ENCODE peak calls at places on chromosomes 13 and 19, in six cellular contexts. One of them, this sample, is unnamed.

GRCh38 chr19:19062454-19063182 is 1.2 kb upstream of the SLC25A42 start:
- DNase-seq in GM10248: no peak
- DNase-seq in thoracic aorta: no peak
- DNase-seq in left lung: peak
- DNase-seq in transverse colon: no peak
- DNase-seq in bronchial epithelial cell: peak
- DNase-seq in this sample: no peak

GRCh38 chr19:2888739-2889224 is 11.9 kb upstream of the ZNF57 start:
- DNase-seq in GM10248: peak
- DNase-seq in left lung: peak
- DNase-seq in transverse colon: peak
- DNase-seq in bronchial epithelial cell: no peak
- DNase-seq in thoracic aorta: no peak
- DNase-seq in this sample: no peak

GRCh38 chr13:100275746-100276145 is 186.9 kb downstream of the PCCA start:
- DNase-seq in thoracic aorta: no peak
- DNase-seq in transverse colon: no peak
- DNase-seq in left lung: no peak
- DNase-seq in bronchial epithelial cell: peak
- DNase-seq in GM10248: no peak
- DNase-seq in this sample: no peak

GRCh38 chr19:10998045-10998533 is 37.3 kb downstream of the SMARCA4 start:
- DNase-seq in bronchial epithelial cell: no peak
- DNase-seq in thoracic aorta: no peak
- DNase-seq in transverse colon: peak
- DNase-seq in GM10248: no peak
- DNase-seq in left lung: no peak
- DNase-seq in this sample: no peak

GRCh38 chr13:39945226-39945625 is 289.8 kb downstream of the COG6 start:
- DNase-seq in left lung: no peak
- DNase-seq in bronchial epithelial cell: peak
- DNase-seq in GM10248: no peak
- DNase-seq in transverse colon: no peak
- DNase-seq in thoracic aorta: no peak
- DNase-seq in this sample: no peak

GRCh38 chr19:1748115-1748702 is 5.1 kb upstream of the ONECUT3 start:
- DNase-seq in transverse colon: peak
- DNase-seq in bronchial epithelial cell: no peak
- DNase-seq in GM10248: peak
- DNase-seq in left lung: no peak
- DNase-seq in thoracic aorta: no peak
- DNase-seq in this sample: no peak

GRCh38 chr19:22735911-22736645 is 47.9 kb downstream of the ZNF99 start:
- DNase-seq in transverse colon: no peak
- DNase-seq in GM10248: no peak
- DNase-seq in thoracic aorta: no peak
- DNase-seq in left lung: no peak
- DNase-seq in bronchial epithelial cell: no peak
- DNase-seq in this sample: no peak

GRCh38 chr19:8457209-8457608 is 12.4 kb downstream of the HNRNPM start:
- DNase-seq in transverse colon: no peak
- DNase-seq in bronchial epithelial cell: no peak
- DNase-seq in thoracic aorta: no peak
- DNase-seq in left lung: no peak
- DNase-seq in GM10248: no peak
- DNase-seq in this sample: no peak

GRCh38 chr19:48445256-48445605 is 552 bp upstream of the GRWD1 start:
- DNase-seq in thoracic aorta: no peak
- DNase-seq in bronchial epithelial cell: peak
- DNase-seq in left lung: no peak
- DNase-seq in GM10248: peak
- DNase-seq in transverse colon: no peak
- DNase-seq in this sample: peak

GRCh38 chr13:44331912-44332840 is 41.4 kb upstream of the SERP2 start:
- DNase-seq in thoracic aorta: peak
- DNase-seq in left lung: peak
- DNase-seq in transverse colon: peak
- DNase-seq in bronchial epithelial cell: no peak
- DNase-seq in GM10248: no peak
- DNase-seq in this sample: no peak

GRCh38 chr19:42200116-42200740 is 17.2 kb downstream of the DEDD2 start:
- DNase-seq in GM10248: no peak
- DNase-seq in bronchial epithelial cell: no peak
- DNase-seq in thoracic aorta: no peak
- DNase-seq in transverse colon: no peak
- DNase-seq in left lung: no peak
- DNase-seq in this sample: no peak

GRCh38 chr13:76764429-76764828 is 121.8 kb downstream of the KCTD12 start:
- DNase-seq in thoracic aorta: no peak
- DNase-seq in transverse colon: peak
- DNase-seq in left lung: peak
- DNase-seq in bronchial epithelial cell: peak
- DNase-seq in GM10248: no peak
- DNase-seq in this sample: no peak

GRCh38 chr19:46783670-46784069 is 4.7 kb downstream of the SLC1A5 start:
- DNase-seq in bronchial epithelial cell: no peak
- DNase-seq in thoracic aorta: no peak
- DNase-seq in transverse colon: no peak
- DNase-seq in left lung: no peak
- DNase-seq in GM10248: peak
- DNase-seq in this sample: no peak

GRCh38 chr19:46423194-46423593 is 5.5 kb downstream of the PNMA8C start:
- DNase-seq in transverse colon: no peak
- DNase-seq in GM10248: no peak
- DNase-seq in left lung: no peak
- DNase-seq in bronchial epithelial cell: no peak
- DNase-seq in thoracic aorta: no peak
- DNase-seq in this sample: no peak

GRCh38 chr19:11421607-11422098 is 2.5 kb upstream of the RGL3 start:
- DNase-seq in thoracic aorta: no peak
- DNase-seq in GM10248: peak
- DNase-seq in transverse colon: peak
- DNase-seq in left lung: peak
- DNase-seq in bronchial epithelial cell: no peak
- DNase-seq in this sample: peak

GRCh38 chr13:76696370-76696769 is 189.8 kb downstream of the KCTD12 start:
- DNase-seq in transverse colon: no peak
- DNase-seq in thoracic aorta: no peak
- DNase-seq in left lung: no peak
- DNase-seq in GM10248: no peak
- DNase-seq in bronchial epithelial cell: no peak
- DNase-seq in this sample: no peak

GRCh38 chr19:46890423-46891170 is 29.8 kb downstream of the ARHGAP35 start:
- DNase-seq in transverse colon: no peak
- DNase-seq in GM10248: no peak
- DNase-seq in left lung: no peak
- DNase-seq in bronchial epithelial cell: peak
- DNase-seq in thoracic aorta: no peak
- DNase-seq in this sample: no peak

GRCh38 chr13:40490086-40490723 is 176.2 kb downstream of the FOXO1 start:
- DNase-seq in transverse colon: peak
- DNase-seq in left lung: no peak
- DNase-seq in bronchial epithelial cell: no peak
- DNase-seq in thoracic aorta: no peak
- DNase-seq in GM10248: no peak
- DNase-seq in this sample: no peak

GRCh38 chr13:49300716-49301589 is 53.2 kb downstream of the CDADC1 start:
- DNase-seq in GM10248: peak
- DNase-seq in left lung: peak
- DNase-seq in bronchial epithelial cell: peak
- DNase-seq in transverse colon: peak
- DNase-seq in thoracic aorta: no peak
- DNase-seq in this sample: peak

GRCh38 chr19:57466489-57466888 is 9.5 kb upstream of the VN1R1 start:
- DNase-seq in transverse colon: no peak
- DNase-seq in thoracic aorta: no peak
- DNase-seq in left lung: no peak
- DNase-seq in bronchial epithelial cell: no peak
- DNase-seq in GM10248: no peak
- DNase-seq in this sample: no peak

GRCh38 chr19:57465680-57466381 is 8.9 kb upstream of the VN1R1 start:
- DNase-seq in left lung: no peak
- DNase-seq in thoracic aorta: no peak
- DNase-seq in GM10248: peak
- DNase-seq in bronchial epithelial cell: peak
- DNase-seq in transverse colon: peak
- DNase-seq in this sample: peak
- TF ChIP-seq CTCF in left lung: no peak
- TF ChIP-seq CTCF in thoracic aorta: no peak
- TF ChIP-seq CTCF in GM10248: peak
- TF ChIP-seq CTCF in bronchial epithelial cell: peak
- TF ChIP-seq CTCF in transverse colon: peak
- TF ChIP-seq CTCF in this sample: no peak

DNA sequence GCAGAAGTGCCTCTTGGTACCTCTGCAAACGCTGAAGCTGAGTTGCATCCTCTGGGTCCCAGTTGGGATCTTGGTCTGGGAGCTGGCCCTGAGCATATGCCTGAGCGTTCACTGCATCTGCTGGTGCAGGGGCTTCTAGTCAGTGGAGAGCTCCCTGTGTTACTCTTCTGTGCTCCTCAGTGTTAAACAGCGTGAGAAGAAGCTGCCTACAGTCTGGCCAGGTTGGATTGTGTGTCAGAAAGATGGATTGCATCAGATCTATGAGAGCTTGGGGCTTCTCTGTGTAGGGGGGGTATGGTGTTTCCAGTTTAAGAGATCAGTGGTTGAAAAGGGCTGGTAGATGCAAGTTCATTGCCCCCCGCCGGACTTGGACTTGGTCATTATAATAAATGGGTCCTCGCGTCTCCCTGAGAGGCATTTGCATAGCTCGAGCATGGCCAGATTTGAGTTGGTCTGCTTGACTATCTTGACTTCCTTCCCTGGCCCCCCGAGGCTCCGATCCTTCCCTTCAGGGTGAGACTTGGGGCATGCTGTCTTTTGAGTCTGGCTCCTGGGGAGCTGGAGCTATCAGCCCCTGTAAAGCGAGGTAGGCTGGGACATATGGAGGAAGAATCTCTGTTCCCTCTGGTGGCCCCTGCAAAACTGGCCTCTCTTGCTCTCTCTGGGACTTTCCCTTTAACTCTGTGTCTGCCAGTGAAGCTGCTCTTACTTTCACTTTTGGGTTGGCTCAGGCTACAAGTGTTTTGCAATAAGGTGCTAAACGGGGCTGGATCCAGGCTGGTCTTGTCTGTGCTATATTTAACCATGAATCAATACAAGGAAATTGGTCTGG is 52.9 kb downstream of the OR10H4 start:
- DNase-seq in left lung: no peak
- DNase-seq in GM10248: peak
- DNase-seq in bronchial epithelial cell: peak
- DNase-seq in thoracic aorta: no peak
- DNase-seq in transverse colon: peak
- DNase-seq in this sample: no peak
- TF ChIP-seq CTCF in left lung: no peak
- TF ChIP-seq CTCF in GM10248: no peak
- TF ChIP-seq CTCF in bronchial epithelial cell: no peak
- TF ChIP-seq CTCF in thoracic aorta: no peak
- TF ChIP-seq CTCF in transverse colon: no peak
- TF ChIP-seq CTCF in this sample: no peak

DNA sequence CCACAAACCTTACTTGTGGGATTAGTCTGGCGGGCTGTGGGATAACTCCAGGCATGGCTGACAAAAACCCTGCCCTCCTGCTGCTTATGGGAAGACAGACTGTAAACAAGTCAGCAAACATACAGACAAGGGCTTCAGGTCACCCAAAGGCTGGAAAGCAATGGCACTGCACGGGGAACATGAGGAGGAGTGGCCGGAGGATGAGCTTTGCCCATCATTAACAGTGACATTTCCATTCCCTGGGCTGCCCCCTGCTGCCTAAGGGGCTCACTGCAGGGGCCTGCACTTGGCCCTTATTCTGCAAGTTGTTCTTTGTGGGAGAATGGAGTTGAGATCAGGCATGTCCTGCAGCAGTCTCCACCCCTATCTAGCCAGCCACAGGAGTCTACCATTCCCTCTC is 91.3 kb downstream of the UQCRFS1 start:
- DNase-seq in transverse colon: no peak
- DNase-seq in GM10248: no peak
- DNase-seq in bronchial epithelial cell: no peak
- DNase-seq in left lung: no peak
- DNase-seq in thoracic aorta: no peak
- DNase-seq in this sample: peak
- TF ChIP-seq CTCF in transverse colon: no peak
- TF ChIP-seq CTCF in GM10248: no peak
- TF ChIP-seq CTCF in bronchial epithelial cell: no peak
- TF ChIP-seq CTCF in left lung: no peak
- TF ChIP-seq CTCF in thoracic aorta: no peak
- TF ChIP-seq CTCF in this sample: peak

GRCh38 chr13:30933334-30933681 is 852 bp downstream of the TEX26 start:
- DNase-seq in bronchial epithelial cell: no peak
- DNase-seq in left lung: no peak
- DNase-seq in transverse colon: no peak
- DNase-seq in thoracic aorta: no peak
- DNase-seq in GM10248: no peak
- DNase-seq in this sample: no peak

GRCh38 chr13:30928971-30929370 is 3.5 kb upstream of the TEX26 start:
- DNase-seq in bronchial epithelial cell: peak
- DNase-seq in thoracic aorta: no peak
- DNase-seq in transverse colon: no peak
- DNase-seq in left lung: no peak
- DNase-seq in GM10248: no peak
- DNase-seq in this sample: no peak

GRCh38 chr13:30934803-30935202 is 2.3 kb downstream of the TEX26 start:
- DNase-seq in thoracic aorta: no peak
- DNase-seq in left lung: no peak
- DNase-seq in GM10248: no peak
- DNase-seq in bronchial epithelial cell: no peak
- DNase-seq in transverse colon: no peak
- DNase-seq in this sample: no peak

GRCh38 chr13:30934381-30934780 is 1.9 kb downstream of the TEX26 start:
- DNase-seq in bronchial epithelial cell: peak
- DNase-seq in left lung: no peak
- DNase-seq in GM10248: no peak
- DNase-seq in transverse colon: no peak
- DNase-seq in thoracic aorta: no peak
- DNase-seq in this sample: no peak

DNA sequence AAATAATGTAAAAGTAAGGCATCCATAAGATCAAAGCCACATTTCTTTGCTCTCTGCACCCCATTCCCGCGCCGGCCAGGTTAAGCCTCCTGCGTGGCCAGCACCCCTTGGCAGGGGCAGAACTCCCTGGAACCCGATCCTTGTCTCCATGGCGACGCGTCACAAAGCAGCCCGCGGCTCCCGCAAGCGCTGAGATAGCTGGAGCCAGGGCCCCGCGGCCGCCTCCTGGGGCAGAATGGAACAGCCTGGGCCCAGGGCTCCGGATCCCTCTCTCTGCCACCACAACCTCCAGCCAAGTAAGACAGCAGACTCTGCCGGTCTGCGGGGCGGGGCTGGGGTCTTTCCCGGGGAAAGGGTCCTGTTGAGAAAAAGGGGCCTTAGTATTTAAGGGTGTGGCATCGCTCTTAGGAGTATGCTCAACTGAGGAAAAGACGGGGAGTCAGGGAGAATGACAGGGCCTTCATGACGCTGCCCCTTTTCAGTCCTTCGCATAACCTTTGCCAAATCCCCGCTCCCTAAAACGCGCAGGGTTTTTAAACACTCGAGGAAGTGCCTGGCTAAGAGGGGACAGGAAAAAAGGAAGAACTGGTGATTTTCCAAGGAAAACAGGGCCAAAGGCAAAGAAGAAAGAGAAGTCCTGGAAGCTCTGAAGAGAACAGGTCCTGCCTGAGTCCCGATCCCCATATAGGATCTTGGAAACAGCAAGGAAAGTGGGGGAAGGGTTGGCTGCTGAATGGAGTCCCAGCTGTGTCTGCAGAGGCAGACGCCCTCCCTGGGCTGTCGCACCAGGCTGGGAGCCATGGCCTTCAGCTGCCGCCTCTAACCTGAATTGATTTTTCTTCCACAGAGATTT is at the start of gene TEX26:
- DNase-seq in transverse colon: no peak
- DNase-seq in GM10248: no peak
- DNase-seq in left lung: no peak
- DNase-seq in thoracic aorta: no peak
- DNase-seq in bronchial epithelial cell: no peak
- DNase-seq in this sample: peak
- TF ChIP-seq CTCF in transverse colon: no peak
- TF ChIP-seq CTCF in GM10248: no peak
- TF ChIP-seq CTCF in left lung: no peak
- TF ChIP-seq CTCF in thoracic aorta: peak
- TF ChIP-seq CTCF in bronchial epithelial cell: no peak
- TF ChIP-seq CTCF in this sample: no peak